ENCODE peak calls at places on chromosomes 13 and 19, in four cellular contexts. S is breast epithelium, I is heart left ventricle, E is transverse colon. R is an unnamed sample.

GRCh38 chr19:39423258-39424086 is 11.0 kb downstream of the PLEKHG2 start:
- DNase-seq in S (no peak), I (peak; percentile 53), E (no peak), R (no peak)

GRCh38 chr13:105139048-105139379 is 1396.4 kb downstream of the EFNB2 start:
- DNase-seq in S (no peak), I (no peak), E (no peak), R (no peak)

GRCh38 chr13:30334663-30335386 is 27.5 kb upstream of the KATNAL1 start:
- DNase-seq in S (no peak), I (no peak), E (no peak), R (peak; percentile 78)

GRCh38 chr13:30752991-30753616 is 17.8 kb downstream of the ALOX5AP start:
- DNase-seq in S (no peak), I (no peak), E (no peak), R (no peak)

GRCh38 chr13:99320693-99321481 is 13.7 kb upstream of the GPR183 start:
- DNase-seq in S (no peak), I (no peak), E (no peak), R (peak; percentile 38)

GRCh38 chr13:91375119-91375729 is 23.2 kb upstream of the GPC5 start:
- DNase-seq in S (no peak), I (no peak), E (no peak), R (peak; percentile 13)

GRCh38 chr13:66803759-66804456 is 426.2 kb downstream of the PCDH9 start:
- DNase-seq in S (no peak), I (no peak), E (no peak), R (no peak)

GRCh38 chr13:36420437-36420891 is 11.8 kb upstream of the CCNA1 start:
- DNase-seq in S (peak; percentile 58), I (no peak), E (peak; percentile 57), R (peak; percentile 69)

GRCh38 chr19:1579222-1579621 is 11.1 kb upstream of the MEX3D start:
- DNase-seq in S (no peak), I (no peak), E (no peak), R (no peak)

GRCh38 chr13:45339867-45340266 is 1.1 kb downstream of the TPT1 start:
- DNase-seq in S (no peak), I (no peak), E (no peak), R (no peak)

GRCh38 chr13:51027644-51028043 is 83.4 kb downstream of the C13orf42 start:
- DNase-seq in S (no peak), I (no peak), E (no peak), R (no peak)
- TF ChIP-seq POLR2A in S (no peak), I (no peak), E (no peak), R (no peak)

GRCh38 chr19:3537438-3538240 is 1.3 kb upstream of the TEKTIP1 start:
- DNase-seq in S (no peak), I (no peak), E (no peak), R (no peak)
- TF ChIP-seq POLR2A in S (no peak), I (no peak), E (no peak), R (no peak)

GRCh38 chr13:27014406-27015359 is 156.9 kb downstream of the USP12 start:
- DNase-seq in S (no peak), I (no peak), E (no peak), R (no peak)
- TF ChIP-seq POLR2A in S (no peak), I (no peak), E (no peak), R (no peak)

DNA sequence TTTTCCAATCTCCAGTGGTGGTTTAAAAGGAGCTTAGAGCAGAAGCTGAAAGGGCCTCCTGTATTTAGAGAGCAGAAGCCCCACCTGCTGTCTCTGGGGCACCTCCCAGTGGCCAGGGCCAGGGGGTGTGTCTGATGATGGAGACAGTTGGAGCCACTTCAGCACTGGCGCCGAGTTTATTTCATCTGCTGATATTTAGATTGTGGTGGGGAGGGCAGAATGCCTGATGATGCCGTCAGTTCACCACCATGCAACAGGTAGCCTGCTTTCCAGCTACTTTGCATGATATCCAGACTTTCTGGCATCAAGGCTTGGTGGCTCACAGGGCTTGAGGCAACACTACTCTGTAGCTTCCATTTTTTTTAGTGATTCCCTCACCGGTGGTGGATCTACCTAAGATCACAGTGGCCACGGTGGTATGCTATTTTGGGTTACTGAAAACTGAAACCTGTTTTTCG is 371.9 kb downstream of the KCNRG start:
- DNase-seq in S (no peak), I (peak; percentile 69), E (peak; percentile 50), R (peak; percentile 9)
- TF ChIP-seq POLR2A in S (no peak), I (no peak), E (no peak), R (no peak)

DNA sequence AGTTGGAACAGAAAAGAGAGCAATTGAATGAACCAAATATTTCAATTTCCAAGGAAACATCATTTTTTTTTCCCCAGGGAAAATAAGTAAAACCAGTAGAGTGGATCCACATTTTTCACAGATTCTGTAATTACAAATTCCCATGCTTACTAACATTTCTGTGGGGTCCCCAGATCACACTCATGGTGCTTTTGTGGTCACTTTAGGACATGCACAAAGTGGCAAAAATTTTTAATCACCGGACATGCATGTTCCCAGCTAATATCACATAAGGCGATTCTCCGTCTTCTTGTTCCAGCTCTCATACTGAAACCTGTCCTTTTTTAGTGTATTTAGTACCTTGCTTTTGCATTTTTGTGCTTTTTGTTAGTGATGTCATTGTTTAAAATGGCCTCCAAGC is 748.2 kb upstream of the SLITRK1 start:
- DNase-seq in S (no peak), I (no peak), E (no peak), R (no peak)
- TF ChIP-seq POLR2A in S (no peak), I (no peak), E (no peak), R (no peak)

DNA sequence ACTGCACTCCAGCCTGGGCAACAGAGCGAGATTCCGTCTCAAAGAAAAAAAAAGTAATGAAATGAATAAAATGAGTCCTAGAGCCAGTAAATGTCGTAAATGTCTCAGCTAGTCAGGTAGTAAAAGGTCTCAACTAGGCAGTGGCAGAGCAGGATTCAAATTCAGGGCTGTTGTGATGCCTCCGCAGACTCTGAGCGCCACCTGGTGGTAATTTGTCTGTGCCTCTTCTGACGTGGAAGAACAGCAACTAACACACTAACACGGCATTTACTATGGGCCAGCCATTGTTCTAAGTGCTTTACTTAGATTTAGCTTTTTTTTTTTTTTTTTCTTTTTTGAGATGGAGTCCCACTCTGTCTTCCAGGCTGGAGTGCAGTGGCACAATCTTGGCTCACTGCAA is 30.2 kb downstream of the CYP2F1 start:
- DNase-seq in S (peak; percentile 66), I (peak; percentile 80), E (peak; percentile 92), R (peak; percentile 82)
- TF ChIP-seq POLR2A in S (no peak), I (no peak), E (no peak), R (no peak)

DNA sequence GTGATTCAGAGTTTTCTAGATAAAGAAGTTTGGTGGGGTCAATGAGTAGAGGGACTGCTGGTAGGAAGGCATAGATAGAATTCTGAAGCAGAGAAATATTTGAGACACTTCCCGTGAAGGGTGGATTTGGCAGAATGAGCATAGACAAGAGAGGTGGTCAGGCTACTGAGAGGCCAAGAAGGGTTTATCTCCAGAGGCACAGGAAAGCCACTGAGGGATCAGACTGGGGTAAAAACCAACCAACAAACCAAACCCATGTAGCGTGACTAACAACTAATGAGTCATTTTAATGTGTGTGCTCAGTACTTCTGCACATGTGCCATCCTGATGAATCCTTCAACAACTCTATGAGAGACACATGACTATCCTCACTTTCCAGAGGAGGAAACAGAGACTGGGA is 60.0 kb upstream of the SERP2 start:
- DNase-seq in S (no peak), I (no peak), E (no peak), R (peak; percentile 18)
- TF ChIP-seq POLR2A in S (no peak), I (no peak), E (no peak), R (no peak)

R was measured in erythroblast.